ENCODE peak calls at places on chromosomes 4 and X, in four cellular contexts. U is HCT116, P is stomach, A is GM23338. J is an unnamed sample.

GRCh38 chr4:187922274-187922673 is 73.3 kb upstream of the ZFP42 start:
- DNase-seq in U (no peak), A (no peak), P (no peak), J (no peak)

GRCh38 chr4:157804169-157804543 is 368.7 kb downstream of the GASK1B start:
- DNase-seq in A (no peak), U (no peak), P (no peak), J (no peak)

GRCh38 chrX:69371159-69371558 is 133.0 kb upstream of the NALF2 start:
- DNase-seq in P (no peak), A (no peak), U (no peak), J (no peak)

GRCh38 chrX:140723251-140723650 is 13.7 kb downstream of the LINC00632 start:
- DNase-seq in A (no peak), U (no peak), P (no peak), J (no peak)

GRCh38 chr4:166091146-166091545 is 218.1 kb downstream of the TLL1 start:
- DNase-seq in U (no peak), A (peak; percentile 8), P (no peak), J (no peak)

GRCh38 chrX:13367950-13368349 is 48.1 kb upstream of the ATXN3L start:
- DNase-seq in P (no peak), A (no peak), U (no peak), J (no peak)

GRCh38 chrX:113759422-113759821 is 824.5 kb upstream of the HTR2C start:
- DNase-seq in U (no peak), A (no peak), P (no peak), J (no peak)

GRCh38 chr4:172786039-172786792 is 382.4 kb upstream of the GALNT7 start:
- DNase-seq in U (no peak), A (no peak), P (peak; percentile 27), J (no peak)

GRCh38 chrX:109281478-109282275 is 200.2 kb downstream of the GUCY2F start:
- DNase-seq in P (peak; percentile 56), U (no peak), A (peak; percentile 8), J (no peak)

GRCh38 chr4:157115613-157116340 is 39.8 kb downstream of the GLRB start:
- DNase-seq in A (no peak), U (no peak), P (no peak), J (no peak)

GRCh38 chrX:138710311-138710791 is 1.2 kb downstream of the FGF13 start:
- DNase-seq in A (no peak), U (no peak), P (no peak), J (no peak)

GRCh38 chr4:163072222-163072621 is 94.5 kb downstream of the NAF1 start:
- DNase-seq in U (no peak), A (no peak), P (no peak), J (no peak)

DNA sequence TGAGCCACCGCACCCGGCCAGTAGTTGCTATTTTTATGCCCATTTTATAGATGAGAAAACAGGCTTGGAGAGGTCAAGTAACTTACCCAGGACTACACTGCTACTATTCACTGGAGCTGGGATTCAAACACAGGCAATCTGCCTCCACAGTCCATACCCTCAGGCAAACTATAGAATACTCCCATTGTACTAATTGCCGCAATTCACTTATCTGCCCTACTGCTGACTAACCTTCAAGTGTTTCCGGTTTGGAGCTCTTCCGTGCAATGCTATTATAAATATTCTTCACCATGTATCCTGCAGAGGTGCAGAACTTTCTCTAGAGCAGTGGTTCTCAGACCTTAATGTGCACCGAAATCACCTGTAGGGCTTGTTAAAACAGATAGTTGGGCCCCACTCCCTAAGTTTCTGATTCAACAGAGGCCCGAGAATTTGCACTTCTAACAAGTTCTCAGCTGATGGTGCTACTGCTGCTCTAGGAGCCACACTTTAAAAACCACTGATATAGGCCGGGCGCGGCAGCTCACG is 1.9 kb upstream of the G3BP2 start:
- DNase-seq in P (no peak), U (no peak), A (peak; percentile 45), J (no peak)
- TF ChIP-seq POLR2AphosphoS5 in P (no peak), U (no peak), A (no peak), J (no peak)

GRCh38 chrX:130108647-130109428 is 1.5 kb downstream of the ELF4 start:
- DNase-seq in U (no peak), P (no peak), A (no peak), J (peak; percentile 58)
- TF ChIP-seq POLR2AphosphoS5 in U (no peak), P (no peak), A (no peak), J (no peak)

GRCh38 chr4:176123710-176124407 is 58.2 kb downstream of the WDR17 start:
- DNase-seq in A (peak; percentile 79), U (peak; percentile 26), P (peak; percentile 26), J (peak; percentile 5)

DNA sequence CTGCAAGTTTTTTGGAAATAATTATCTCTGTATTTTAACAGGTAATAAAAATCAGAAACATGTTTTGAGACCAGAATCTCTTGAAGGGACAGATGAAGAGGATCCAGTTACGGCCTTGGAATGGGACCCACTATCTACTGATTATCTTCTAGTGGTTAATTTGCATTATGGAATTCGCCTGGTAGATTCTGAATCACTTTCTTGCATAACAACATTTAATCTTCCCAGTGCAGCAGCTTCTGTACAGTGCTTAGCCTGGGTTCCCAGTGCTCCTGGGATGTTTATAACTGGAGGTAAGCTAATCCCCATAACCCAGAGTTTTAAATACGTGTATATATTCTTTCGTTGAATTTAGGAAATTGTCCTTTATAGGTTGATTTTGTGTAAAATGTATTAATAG is 59.4 kb downstream of the WDR17 start:
- DNase-seq in A (no peak), U (no peak), P (no peak), J (no peak)
- TF ChIP-seq POLR2AphosphoS5 in A (no peak), U (no peak), P (no peak), J (no peak)

GRCh38 chr4:102511830-102512605 is 10.9 kb downstream of the NFKB1 start:
- DNase-seq in U (no peak), P (no peak), A (no peak), J (no peak)
- TF ChIP-seq POLR2AphosphoS5 in U (no peak), P (no peak), A (no peak), J (no peak)

GRCh38 chr4:118942465-118942864 is 53.8 kb downstream of the SYNPO2 start:
- DNase-seq in P (no peak), A (no peak), U (no peak), J (no peak)
- TF ChIP-seq POLR2AphosphoS5 in P (no peak), A (no peak), U (no peak), J (no peak)

GRCh38 chrX:119690921-119691716 is 1.8 kb downstream of the SEPTIN6 start:
- DNase-seq in A (peak; percentile 29), U (no peak), P (no peak), J (no peak)
- TF ChIP-seq POLR2AphosphoS5 in A (no peak), U (no peak), P (no peak), J (no peak)

GRCh38 chr4:81454953-81455352 is 16.8 kb downstream of the RASGEF1B start:
- DNase-seq in A (no peak), U (no peak), P (no peak), J (no peak)

GRCh38 chr4:81459233-81459632 is 12.5 kb downstream of the RASGEF1B start:
- DNase-seq in A (no peak), P (no peak), U (no peak), J (no peak)

GRCh38 chr4:81457921-81458520 is 13.7 kb downstream of the RASGEF1B start:
- DNase-seq in A (no peak), U (no peak), P (no peak), J (no peak)

GRCh38 chr4:81455895-81456294 is 15.8 kb downstream of the RASGEF1B start:
- DNase-seq in A (no peak), U (no peak), P (no peak), J (no peak)

GRCh38 chr4:81457345-81457744 is 14.4 kb downstream of the RASGEF1B start:
- DNase-seq in P (no peak), A (no peak), U (no peak), J (no peak)
- TF ChIP-seq POLR2AphosphoS5 in P (no peak), A (no peak), U (no peak), J (no peak)

DNA sequence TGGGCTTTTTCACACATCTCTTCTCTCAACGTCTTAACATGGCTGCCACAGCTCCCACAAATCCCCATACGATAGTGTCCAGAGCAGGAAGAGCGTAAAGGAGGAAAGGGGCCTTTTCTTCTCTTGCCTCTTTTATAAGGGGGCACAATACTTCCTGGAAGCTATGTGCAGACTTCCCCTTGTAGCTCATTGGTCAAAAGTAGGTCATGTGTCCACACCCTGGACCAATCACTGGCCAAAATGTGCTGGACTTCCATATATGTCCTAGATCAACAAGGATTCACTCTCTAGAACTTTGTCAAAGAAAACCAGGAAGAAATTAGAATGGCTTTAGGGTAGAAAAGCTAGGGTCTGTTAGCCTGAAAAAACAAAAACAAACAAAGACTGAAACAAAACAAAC is 26.7 kb downstream of the STK32B start:
- DNase-seq in U (no peak), A (no peak), P (no peak), J (no peak)
- TF ChIP-seq POLR2AphosphoS5 in U (no peak), A (no peak), P (no peak), J (no peak)

J was measured in GM12892.